ENCODE peak calls at places on chromosomes 16 and 17, in four cellular contexts. O, D, F and Q are unnamed samples.

GRCh38 chr17:68910789-68911431 is 44.3 kb downstream of the ABCA8 start:
- DNase-seq in O (no peak), D (no peak), F (no peak), Q (no peak)

GRCh38 chr17:77501101-77501566 is 360.4 kb downstream of the SEC14L1 start:
- DNase-seq in O (peak; percentile 35), D (peak; percentile 50), F (no peak), Q (no peak)

GRCh38 chr17:82923366-82924113 is 83.7 kb upstream of the ZNF750 start:
- DNase-seq in O (no peak), D (no peak), F (no peak), Q (no peak)

GRCh38 chr16:2471016-2471652 is at the start of gene NTN3:
- DNase-seq in O (no peak), D (no peak), F (no peak), Q (peak; percentile 55)

GRCh38 chr16:53766304-53767016 is 62.5 kb downstream of the FTO start:
- DNase-seq in O (peak; percentile 66), D (no peak), F (no peak), Q (no peak)

GRCh38 chr17:42456223-42457106 is 2.2 kb upstream of the ATP6V0A1 start:
- DNase-seq in O (peak; percentile 92), D (peak; percentile 76), F (no peak), Q (peak; percentile 79)

GRCh38 chr16:49578435-49579024 is 204.9 kb downstream of the C16orf78 start:
- DNase-seq in O (no peak), D (no peak), F (no peak), Q (no peak)

GRCh38 chr17:42386784-42387183 is 1.5 kb downstream of the STAT3 start:
- DNase-seq in O (no peak), D (no peak), F (no peak), Q (no peak)

GRCh38 chr17:18160128-18160856 is 23.3 kb upstream of the ALKBH5 start:
- DNase-seq in O (no peak), D (no peak), F (no peak), Q (no peak)

GRCh38 chr17:31226373-31226772 is 70.7 kb downstream of the OMG start:
- DNase-seq in O (no peak), D (peak; percentile 13), F (no peak), Q (no peak)

GRCh38 chr17:74432484-74433391 is 850 bp downstream of the GPRC5C start:
- DNase-seq in O (no peak), D (no peak), F (peak; percentile 27), Q (no peak)

GRCh38 chr16:57694556-57695377 is at the start of gene DRC7:
- DNase-seq in O (peak; percentile 72), D (peak; percentile 21), F (no peak), Q (no peak)

GRCh38 chr16:85240982-85241924 is 129.0 kb upstream of the CIBAR2 start:
- DNase-seq in O (no peak), D (no peak), F (no peak), Q (no peak)

GRCh38 chr17:60395508-60396065 is 3.7 kb upstream of the USP32 start:
- DNase-seq in O (no peak), D (peak; percentile 42), F (no peak), Q (no peak)

GRCh38 chr17:68600881-68601564 is at the start of gene FAM20A:
- DNase-seq in O (no peak), D (no peak), F (peak; percentile 61), Q (no peak)

GRCh38 chr17:49716952-49717351 is 9.2 kb upstream of the SLC35B1 start:
- DNase-seq in O (no peak), D (no peak), F (no peak), Q (no peak)

GRCh38 chr16:21708533-21709115 is 44.9 kb downstream of the OTOA start:
- DNase-seq in O (peak; percentile 79), D (peak; percentile 88), F (peak; percentile 28), Q (peak; percentile 76)

GRCh38 chr16:6335072-6335471 is 997.6 kb upstream of the RBFOX1 start:
- DNase-seq in O (no peak), D (peak; percentile 2), F (no peak), Q (no peak)

GRCh38 chr17:30321314-30321713 is 12.5 kb downstream of the TMIGD1 start:
- DNase-seq in O (no peak), D (no peak), F (no peak), Q (no peak)

GRCh38 chr16:69563605-69564580 is 1.9 kb upstream of the NFAT5 start:
- DNase-seq in O (peak; percentile 16), D (peak; percentile 75), F (no peak), Q (peak; percentile 46)

GRCh38 chr16:87702325-87702811 is 63.4 kb downstream of the KLHDC4 start:
- DNase-seq in O (peak; percentile 40), D (peak; percentile 76), F (peak; percentile 41), Q (peak; percentile 37)

GRCh38 chr16:71439531-71439930 is 2.3 kb downstream of the TLE7 start:
- DNase-seq in O (peak; percentile 72), D (no peak), F (no peak), Q (no peak)

GRCh38 chr17:45837603-45838002 is 7.1 kb upstream of the SPPL2C start:
- DNase-seq in O (no peak), D (no peak), F (no peak), Q (no peak)

GRCh38 chr17:27506348-27507218 is 50.3 kb downstream of the KSR1 start:
- DNase-seq in O (peak; percentile 21), D (no peak), F (no peak), Q (no peak)

GRCh38 chr17:37392024-37392590 is 14.5 kb downstream of the ACACA start:
- DNase-seq in O (peak; percentile 83), D (peak; percentile 64), F (no peak), Q (no peak)

GRCh38 chr16:62638964-62639861 is 603.0 kb upstream of the CDH8 start:
- DNase-seq in O (no peak), D (no peak), F (no peak), Q (no peak)

GRCh38 chr16:72910371-72910770 is 137.6 kb downstream of the ZFHX3 start:
- DNase-seq in O (no peak), D (no peak), F (no peak), Q (no peak)

GRCh38 chr17:39756376-39757079 is 18.8 kb downstream of the GRB7 start:
- DNase-seq in O (no peak), D (peak; percentile 42), F (no peak), Q (no peak)

GRCh38 chr17:41377546-41377945 is 4.6 kb downstream of the KRT34 start:
- DNase-seq in O (peak; percentile 18), D (no peak), F (no peak), Q (no peak)

DNA sequence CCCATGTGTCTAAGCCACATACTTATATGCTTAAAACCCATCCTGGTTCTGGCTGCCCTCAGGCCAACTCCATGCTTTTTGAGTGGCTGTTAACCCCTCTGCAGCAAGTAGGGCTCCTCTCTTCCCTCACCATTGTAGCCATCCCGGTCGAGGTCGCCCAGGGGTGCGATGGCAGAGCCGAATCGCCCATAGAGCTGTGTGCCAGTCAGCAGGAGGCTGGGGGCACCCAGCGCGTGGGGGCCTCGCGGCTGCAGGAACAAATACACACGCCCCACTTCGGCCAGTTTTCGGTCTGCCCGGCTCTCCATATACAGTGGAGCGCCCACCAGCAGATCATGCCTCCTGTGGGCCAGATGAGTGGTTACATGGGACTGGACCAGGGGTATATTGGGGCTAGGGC is 6.1 kb downstream of the ITGA2B start:
- DNase-seq in O (no peak), D (no peak), F (no peak), Q (no peak)
- H3K4me3 ChIP-seq in O (no peak overlapping the region), D (no peak overlapping the region), F (no peak overlapping the region), Q (no peak overlapping the region)

GRCh38 chr17:7989781-7990655 is 12.4 kb upstream of the GUCY2D start:
- DNase-seq in O (peak; percentile 71), D (peak; percentile 89), F (peak; percentile 88), Q (peak; percentile 97)

GRCh38 chr17:7988750-7989178 is 13.7 kb upstream of the GUCY2D start:
- DNase-seq in O (peak; percentile 90), D (peak; percentile 90), F (no peak), Q (peak; percentile 83)

GRCh38 chr17:7993972-7994589 is 8.3 kb upstream of the GUCY2D start:
- DNase-seq in O (no peak), D (no peak), F (no peak), Q (no peak)

GRCh38 chr17:7992924-7993323 is 9.5 kb upstream of the GUCY2D start:
- DNase-seq in O (no peak), D (no peak), F (no peak), Q (no peak)

GRCh38 chr17:7992516-7992915 is 9.9 kb upstream of the GUCY2D start:
- DNase-seq in O (no peak), D (no peak), F (no peak), Q (no peak)
- H3K27ac ChIP-seq in O (no peak overlapping the region), D (no peak overlapping the region), F (no peak overlapping the region), Q (no peak overlapping the region)

GRCh38 chr17:4032738-4033137 is 68.5 kb upstream of the ATP2A3 start:
- DNase-seq in O (no peak), D (no peak), F (no peak), Q (no peak)

GRCh38 chr17:4023220-4023619 is 59.0 kb upstream of the ATP2A3 start:
- DNase-seq in O (no peak), D (no peak), F (no peak), Q (no peak)

GRCh38 chr17:4026255-4026654 is 62.0 kb upstream of the ATP2A3 start:
- DNase-seq in O (no peak), D (no peak), F (no peak), Q (no peak)

GRCh38 chr17:4032245-4032644 is 68.0 kb upstream of the ATP2A3 start:
- DNase-seq in O (no peak), D (no peak), F (no peak), Q (no peak)

GRCh38 chr17:4028436-4028835 is 64.2 kb upstream of the ATP2A3 start:
- DNase-seq in O (no peak), D (no peak), F (no peak), Q (no peak)
- H3K36me3 ChIP-seq in O (peaks cover 28% of the 10 kb centered on the region), D (peaks cover 89% of the 10 kb centered on the region), F (peaks cover 100% of the 10 kb centered on the region), Q (peaks cover 30% of the 10 kb centered on the region)

GRCh38 chr17:9018731-9019130 is 2.6 kb upstream of the NTN1 start:
- DNase-seq in O (no peak), D (no peak), F (no peak), Q (no peak)

GRCh38 chr17:9021158-9021984 is at the start of gene NTN1:
- DNase-seq in O (peak; percentile 50), D (peak; percentile 29), F (peak; percentile 57), Q (peak; percentile 52)

GRCh38 chr17:9021985-9022552 is 759 bp downstream of the NTN1 start:
- DNase-seq in O (peak; percentile 43), D (no peak), F (peak; percentile 48), Q (no peak)

GRCh38 chr17:9020824-9021157 is 519 bp upstream of the NTN1 start:
- DNase-seq in O (no peak), D (no peak), F (no peak), Q (no peak)

GRCh38 chr17:9020096-9020823 is 1.1 kb upstream of the NTN1 start:
- DNase-seq in O (no peak), D (no peak), F (no peak), Q (no peak)
- H3K4me3 ChIP-seq in O (peak overlapping the region; percentile 84), D (no peak overlapping the region), F (peak overlapping the region; percentile 69), Q (no peak overlapping the region)